ENCODE peak calls at places on chromosomes 16 and 17, in four cellular contexts. One of them, this sample, is unnamed.

GRCh38 chr16:35102780-35103403 is 1643.5 kb downstream of the TP53TG3F start:
- DNase-seq in GM12878: no peak
- DNase-seq in K562: peak; percentile 29
- DNase-seq in H1: no peak
- DNase-seq in this sample: peak; percentile 3

GRCh38 chr16:65534121-65534528 is 412.3 kb upstream of the CDH11 start:
- DNase-seq in H1: no peak
- DNase-seq in K562: no peak
- DNase-seq in GM12878: no peak
- DNase-seq in this sample: no peak

GRCh38 chr17:67055811-67056745 is 11.7 kb downstream of the CACNG1 start:
- DNase-seq in H1: peak; percentile 46
- DNase-seq in GM12878: no peak
- DNase-seq in K562: no peak
- DNase-seq in this sample: no peak

GRCh38 chr16:8751481-8752311 is 45.7 kb downstream of the TMEM186 start:
- DNase-seq in GM12878: no peak
- DNase-seq in H1: no peak
- DNase-seq in K562: no peak
- DNase-seq in this sample: peak; percentile 76

GRCh38 chr17:60716766-60717165 is 39.1 kb downstream of the BCAS3 start:
- DNase-seq in GM12878: no peak
- DNase-seq in H1: no peak
- DNase-seq in K562: no peak
- DNase-seq in this sample: no peak

GRCh38 chr16:1908081-1908633 is 10.1 kb downstream of the HS3ST6 start:
- DNase-seq in H1: no peak
- DNase-seq in GM12878: no peak
- DNase-seq in K562: no peak
- DNase-seq in this sample: no peak

GRCh38 chr16:2032285-2033056 is 5.8 kb downstream of the NHERF2 start:
- DNase-seq in K562: peak; percentile 73
- DNase-seq in H1: no peak
- DNase-seq in GM12878: no peak
- DNase-seq in this sample: no peak

GRCh38 chr17:50127661-50128361 is 2.1 kb downstream of the SAMD14 start:
- DNase-seq in GM12878: no peak
- DNase-seq in H1: no peak
- DNase-seq in K562: no peak
- DNase-seq in this sample: no peak

GRCh38 chr16:65576631-65577030 is 454.8 kb upstream of the CDH11 start:
- DNase-seq in H1: peak; percentile 78
- DNase-seq in K562: no peak
- DNase-seq in GM12878: no peak
- DNase-seq in this sample: no peak

GRCh38 chr16:76486740-76487139 is 209.5 kb downstream of the CNTNAP4 start:
- DNase-seq in H1: no peak
- DNase-seq in GM12878: no peak
- DNase-seq in K562: no peak
- DNase-seq in this sample: no peak

GRCh38 chr17:65888649-65889048 is 303.3 kb downstream of the CEP112 start:
- DNase-seq in GM12878: no peak
- DNase-seq in K562: no peak
- DNase-seq in H1: no peak
- DNase-seq in this sample: no peak

GRCh38 chr17:65885484-65885883 is 306.4 kb downstream of the CEP112 start:
- DNase-seq in GM12878: no peak
- DNase-seq in H1: no peak
- DNase-seq in K562: no peak
- DNase-seq in this sample: no peak

GRCh38 chr17:65886240-65886639 is 305.7 kb downstream of the CEP112 start:
- DNase-seq in K562: no peak
- DNase-seq in GM12878: no peak
- DNase-seq in H1: no peak
- DNase-seq in this sample: no peak
- TF ChIP-seq EP300 in K562: no peak
- TF ChIP-seq EP300 in GM12878: no peak
- TF ChIP-seq EP300 in H1: no peak
- TF ChIP-seq EP300 in this sample: no peak

GRCh38 chr16:11034005-11034404 is 89.6 kb downstream of the CLEC16A start:
- DNase-seq in K562: no peak
- DNase-seq in GM12878: no peak
- DNase-seq in H1: no peak
- DNase-seq in this sample: no peak
- TF ChIP-seq ATF3 in K562: no peak
- TF ChIP-seq ATF3 in GM12878: no peak
- TF ChIP-seq ATF3 in H1: no peak
- TF ChIP-seq ATF3 in this sample: no peak

GRCh38 chr17:77286641-77287431 is 146.1 kb downstream of the SEC14L1 start:
- DNase-seq in H1: no peak
- DNase-seq in K562: no peak
- DNase-seq in GM12878: no peak
- DNase-seq in this sample: peak; percentile 100
- TF ChIP-seq EP300 in H1: no peak
- TF ChIP-seq EP300 in K562: no peak
- TF ChIP-seq EP300 in GM12878: no peak
- TF ChIP-seq EP300 in this sample: peak; percentile 98

GRCh38 chr16:84883301-84883700 is 63.5 kb downstream of the CRISPLD2 start:
- DNase-seq in GM12878: no peak
- DNase-seq in H1: no peak
- DNase-seq in K562: no peak
- DNase-seq in this sample: no peak
- TF ChIP-seq ATF3 in GM12878: no peak
- TF ChIP-seq ATF3 in H1: no peak
- TF ChIP-seq ATF3 in K562: no peak
- TF ChIP-seq ATF3 in this sample: no peak

DNA sequence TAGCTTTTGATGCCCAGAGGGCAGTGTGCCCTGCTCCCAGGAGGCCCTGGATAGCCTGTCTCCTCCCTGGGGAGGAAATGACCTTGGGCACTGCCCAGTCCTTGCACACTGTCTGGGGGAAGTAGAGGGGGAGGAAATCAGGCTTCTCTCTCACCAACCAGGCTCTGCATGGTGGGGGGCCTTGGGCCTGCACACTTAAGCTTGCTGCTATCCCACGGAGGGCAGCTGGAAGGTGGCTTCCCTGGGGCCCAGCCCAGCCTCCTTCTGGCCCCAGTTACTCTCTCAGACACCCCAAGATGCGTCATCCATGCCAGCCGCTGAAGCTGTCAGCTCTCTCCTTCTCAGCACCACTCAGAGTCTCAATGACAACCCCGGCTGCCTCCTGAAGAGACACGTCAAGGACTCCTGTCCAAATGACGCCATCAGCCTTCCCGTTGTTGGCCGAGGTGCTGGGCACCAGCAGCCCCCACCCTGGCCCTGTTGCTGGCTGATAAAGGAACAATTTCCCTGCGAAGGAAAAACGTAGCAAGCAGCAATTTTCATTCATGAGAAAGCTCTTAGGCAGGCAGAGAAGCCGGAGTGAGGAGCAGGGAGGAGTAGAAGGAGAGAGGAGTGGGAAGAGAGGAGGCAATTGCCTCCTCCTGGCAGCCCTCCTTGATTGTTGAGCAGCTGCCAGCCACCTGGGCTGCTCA is 95.5 kb downstream of the SDK2 start:
- DNase-seq in GM12878: no peak
- DNase-seq in K562: no peak
- DNase-seq in H1: no peak
- DNase-seq in this sample: no peak
- TF ChIP-seq EP300 in GM12878: no peak
- TF ChIP-seq EP300 in K562: no peak
- TF ChIP-seq EP300 in H1: no peak
- TF ChIP-seq EP300 in this sample: no peak

GRCh38 chr17:58969156-58969555 is 137.5 kb downstream of the TRIM37 start:
- DNase-seq in GM12878: no peak
- DNase-seq in H1: no peak
- DNase-seq in K562: no peak
- DNase-seq in this sample: no peak
- TF ChIP-seq ATF3 in GM12878: no peak
- TF ChIP-seq ATF3 in H1: no peak
- TF ChIP-seq ATF3 in K562: no peak
- TF ChIP-seq ATF3 in this sample: no peak

GRCh38 chr17:44916781-44917241 is 1.5 kb upstream of the GFAP start:
- DNase-seq in K562: no peak
- DNase-seq in GM12878: no peak
- DNase-seq in H1: no peak
- DNase-seq in this sample: no peak
- TF ChIP-seq EP300 in K562: no peak
- TF ChIP-seq EP300 in GM12878: no peak
- TF ChIP-seq EP300 in H1: no peak
- TF ChIP-seq EP300 in this sample: no peak

DNA sequence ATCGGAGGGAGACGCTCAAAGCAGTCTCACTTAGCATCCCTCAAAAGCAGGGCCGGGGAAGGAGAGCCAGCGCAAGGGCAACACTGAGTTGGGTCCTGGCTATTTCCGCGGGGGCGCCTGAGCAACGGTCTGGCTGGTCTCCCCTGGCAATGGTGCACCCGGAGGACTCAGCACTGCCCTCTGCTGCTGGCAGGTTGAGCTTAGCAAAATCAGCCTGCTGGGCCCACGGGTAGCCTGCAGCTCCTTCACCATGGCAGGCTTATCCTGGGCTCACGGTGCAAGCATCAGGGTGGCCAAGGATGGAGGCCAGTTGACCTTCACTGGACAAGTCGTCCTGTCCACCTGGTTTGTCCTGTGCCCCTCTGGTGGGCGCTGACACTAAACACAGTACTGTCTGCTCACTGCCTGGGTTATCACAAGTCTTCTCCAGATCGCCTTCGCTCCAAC is 14.4 kb upstream of the ALDH3A1 start:
- DNase-seq in GM12878: no peak
- DNase-seq in H1: peak; percentile 87
- DNase-seq in K562: no peak
- DNase-seq in this sample: peak; percentile 56
- TF ChIP-seq ATF3 in GM12878: no peak
- TF ChIP-seq ATF3 in H1: no peak
- TF ChIP-seq ATF3 in K562: no peak
- TF ChIP-seq ATF3 in this sample: no peak

GRCh38 chr16:4616047-4616811 is 1.5 kb upstream of the UBALD1 start:
- DNase-seq in H1: peak; percentile 96
- DNase-seq in K562: peak; percentile 95
- DNase-seq in GM12878: peak; percentile 98
- DNase-seq in this sample: peak; percentile 100
- TF ChIP-seq EP300 in H1: no peak
- TF ChIP-seq EP300 in K562: peak; percentile 33
- TF ChIP-seq EP300 in GM12878: peak; percentile 22
- TF ChIP-seq EP300 in this sample: no peak

This sample was measured in HepG2.